ENCODE peak calls at places on chromosomes 7 and 10, in six cellular contexts. A, J, V, W, G and T are unnamed samples. For H3K4me1, the result is how much of the 10 kb centered on the place peaks cover.

GRCh38 chr10:53314856-53315255 is 542.3 kb upstream of the MBL2 start:
- DNase-seq in A (no peak), J (no peak), V (no peak), W (no peak), G (peak), T (no peak)

GRCh38 chr10:73969224-73969811 is 28.6 kb upstream of the VCL start:
- DNase-seq in A (no peak), J (no peak), V (no peak), W (no peak), G (no peak), T (no peak)

GRCh38 chr10:130895172-130895571 is 416.3 kb downstream of the TCERG1L start:
- DNase-seq in A (no peak), J (no peak), V (no peak), W (no peak), G (no peak), T (no peak)

GRCh38 chr7:16811555-16811954 is 6.8 kb upstream of the AGR2 start:
- DNase-seq in A (no peak), J (no peak), V (no peak), W (no peak), G (peak), T (no peak)

GRCh38 chr7:34848670-34849069 is 188.6 kb downstream of the DPY19L1 start:
- DNase-seq in A (no peak), J (no peak), V (no peak), W (no peak), G (no peak), T (no peak)

GRCh38 chr10:21849624-21850023 is 153.9 kb downstream of the DNAJC1 start:
- DNase-seq in A (no peak), J (no peak), V (no peak), W (no peak), G (no peak), T (no peak)

GRCh38 chr10:5531558-5532230 is 6.9 kb downstream of the CALML3 start:
- DNase-seq in A (no peak), J (peak), V (peak), W (peak), G (no peak), T (no peak)

GRCh38 chr7:113912881-113913280 is 5.9 kb downstream of the PPP1R3A start:
- DNase-seq in A (no peak), J (no peak), V (no peak), W (no peak), G (no peak), T (no peak)

GRCh38 chr7:85573346-85573745 is 386.5 kb upstream of the SEMA3D start:
- DNase-seq in A (no peak), J (no peak), V (no peak), W (no peak), G (no peak), T (no peak)

GRCh38 chr7:45924283-45924682 is 3.2 kb upstream of the IGFBP3 start:
- DNase-seq in A (no peak), J (no peak), V (no peak), W (no peak), G (peak), T (peak)

GRCh38 chr10:99975942-99976809 is 33.6 kb downstream of the DNMBP start:
- DNase-seq in A (peak), J (no peak), V (no peak), W (no peak), G (peak), T (no peak)

GRCh38 chr7:28217161-28217560 is 36.6 kb upstream of the JAZF1 start:
- DNase-seq in A (no peak), J (no peak), V (no peak), W (no peak), G (no peak), T (no peak)

GRCh38 chr10:14485986-14486385 is 155.3 kb upstream of the FRMD4A start:
- DNase-seq in A (no peak), J (no peak), V (no peak), W (no peak), G (peak), T (no peak)

GRCh38 chr10:89297356-89297755 is 4.5 kb upstream of the IFIT2 start:
- DNase-seq in A (no peak), J (no peak), V (no peak), W (no peak), G (no peak), T (no peak)

GRCh38 chr7:47669178-47669878 is 87.4 kb upstream of the TNS3 start:
- DNase-seq in A (peak), J (peak), V (peak), W (peak), G (peak), T (peak)

GRCh38 chr7:129855935-129856717 is 96.6 kb downstream of the UBE2H start:
- DNase-seq in A (no peak), J (no peak), V (no peak), W (no peak), G (no peak), T (no peak)
- H3K4me1 ChIP-seq in A (half or more), J (half or more), V (under half), W (under half), G (under half), T (under half)

DNA sequence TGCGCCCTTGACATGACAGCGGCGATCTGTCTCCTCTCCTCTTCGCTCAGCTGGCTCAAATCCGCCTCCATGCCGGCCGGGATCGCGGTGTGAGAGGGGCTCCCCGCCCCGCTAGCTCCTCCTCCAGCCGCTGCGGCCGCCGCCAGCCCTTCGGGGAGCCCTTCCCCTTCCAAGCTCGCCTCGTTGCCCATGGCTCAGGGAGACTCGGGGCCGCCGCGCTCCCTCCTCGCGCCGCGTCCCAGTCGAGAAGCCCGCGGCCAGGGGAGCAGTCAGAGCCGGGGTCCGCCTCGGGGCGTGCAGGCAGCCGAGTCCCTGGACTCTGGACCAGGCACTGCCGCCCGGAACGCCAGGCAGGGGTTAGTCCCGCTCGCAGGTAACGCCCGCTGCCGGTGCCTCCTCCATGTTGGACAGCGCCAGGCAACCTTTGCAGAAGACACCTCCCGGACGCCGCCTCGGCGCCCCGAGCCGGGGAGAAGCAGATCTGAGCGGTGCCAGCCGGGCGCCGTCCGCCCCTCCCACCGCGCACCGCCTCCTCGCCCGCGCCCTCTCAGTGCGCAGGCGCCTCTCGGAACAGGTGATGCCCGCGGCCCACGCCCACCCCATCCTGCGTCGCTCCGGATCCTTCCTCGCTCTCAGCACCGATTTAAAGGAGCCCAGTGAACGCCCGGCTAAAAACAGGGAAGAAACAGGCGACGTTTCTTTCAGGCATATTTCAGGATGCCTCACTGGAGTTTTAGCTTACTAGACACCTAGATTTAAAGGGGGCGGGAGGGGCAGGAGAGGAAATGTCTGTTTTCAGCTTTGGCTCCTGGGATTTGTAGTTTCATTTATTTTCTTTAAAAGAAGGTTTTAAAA is at the start of gene PCLO:
- DNase-seq in A (peak), J (peak), V (peak), W (peak), G (peak), T (peak)
- TF ChIP-seq POLR2A in A (no peak), J (no peak), V (no peak), W (peak), G (no peak), T (peak)

GRCh38 chr10:50618624-50619023 is 5.1 kb downstream of the SGMS1 start:
- DNase-seq in A (no peak), J (no peak), V (no peak), W (no peak), G (no peak), T (no peak)
- H3K4me3 ChIP-seq in A (no peak), J (no peak), V (no peak), W (no peak), G (no peak), T (no peak)

GRCh38 chr7:151064454-151064853 is 5.1 kb downstream of the SLC4A2 start:
- DNase-seq in A (no peak), J (no peak), V (no peak), W (no peak), G (no peak), T (no peak)
- H3K4me1 ChIP-seq in A (under half), J (half or more), V (under half), W (under half), G (under half), T (under half)

DNA sequence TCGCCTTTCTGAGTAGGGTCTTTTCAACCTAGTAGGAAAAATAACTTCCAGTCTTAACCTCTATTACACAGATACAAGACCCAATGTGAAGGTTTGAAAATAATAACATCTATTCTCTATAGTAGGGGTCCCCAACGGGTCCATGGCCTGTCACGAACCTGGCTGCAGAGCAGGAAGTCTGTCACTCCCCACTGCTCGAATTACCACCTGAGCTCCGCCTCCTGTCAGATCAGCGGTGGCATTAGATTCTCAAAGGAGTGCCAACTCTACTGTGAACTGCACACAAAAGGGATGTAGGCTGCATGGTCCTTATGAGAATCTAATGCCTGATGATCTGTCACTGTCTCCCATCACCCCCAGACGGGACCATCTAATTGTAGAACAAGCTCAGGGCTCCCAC is 7.4 kb downstream of the YWHAG start:
- DNase-seq in A (no peak), J (no peak), V (no peak), W (no peak), G (no peak), T (no peak)
- TF ChIP-seq POLR2A in A (no peak), J (no peak), V (no peak), W (no peak), G (no peak), T (no peak)

DNA sequence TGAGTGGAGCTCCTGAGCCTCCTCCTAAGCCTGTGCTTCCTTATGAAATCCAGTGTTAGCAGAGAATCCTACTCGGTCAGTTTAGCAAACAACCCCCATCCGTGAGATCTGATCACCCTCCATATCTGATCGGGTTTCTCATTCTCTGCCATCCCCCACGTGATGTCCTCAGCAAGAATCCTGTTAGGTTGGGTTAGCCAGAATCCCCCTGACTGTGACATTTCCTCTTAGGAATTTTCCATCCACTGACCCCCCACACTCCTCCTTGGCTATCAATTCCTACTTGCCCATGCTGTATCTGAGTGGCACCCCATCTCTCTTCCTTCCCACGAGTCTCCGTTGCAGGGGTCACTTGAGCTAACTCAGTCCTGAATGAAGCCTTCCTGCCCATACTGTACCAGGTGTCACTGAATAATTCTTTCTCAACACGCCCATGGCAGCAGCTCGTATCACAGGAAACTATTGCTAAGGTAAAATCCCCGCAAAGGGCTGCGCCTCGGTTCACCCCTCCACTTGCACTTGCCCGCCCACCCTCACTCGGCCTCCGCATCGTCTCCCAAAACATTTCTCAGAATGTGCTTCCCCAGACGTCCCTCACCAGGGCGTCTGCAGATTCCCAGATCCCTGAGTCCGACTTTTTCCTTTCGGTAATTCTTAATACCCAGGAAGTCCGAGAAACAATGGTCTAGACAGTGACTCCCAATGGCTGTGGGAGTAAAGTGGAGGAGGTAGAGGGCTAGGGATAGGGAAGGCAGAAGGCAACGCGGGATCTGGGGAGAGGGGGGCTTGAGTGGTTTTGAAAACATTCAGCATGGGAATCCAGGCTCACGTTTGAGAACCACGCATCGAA is 44.0 kb downstream of the MYOF start:
- DNase-seq in A (no peak), J (no peak), V (no peak), W (no peak), G (peak), T (no peak)
- H3K4me3 ChIP-seq in A (no peak), J (no peak), V (peak), W (no peak), G (no peak), T (no peak)

GRCh38 chr10:17003151-17003550 is 126.5 kb downstream of the CUBN start:
- DNase-seq in A (no peak), J (no peak), V (no peak), W (no peak), G (peak), T (peak)

GRCh38 chr10:17006631-17007161 is 122.9 kb downstream of the CUBN start:
- DNase-seq in A (peak), J (no peak), V (no peak), W (no peak), G (peak), T (peak)

GRCh38 chr10:17003666-17004065 is 125.9 kb downstream of the CUBN start:
- DNase-seq in A (no peak), J (no peak), V (no peak), W (no peak), G (no peak), T (no peak)

GRCh38 chr10:17005621-17006566 is 123.7 kb downstream of the CUBN start:
- DNase-seq in A (no peak), J (no peak), V (no peak), W (no peak), G (no peak), T (no peak)

DNA sequence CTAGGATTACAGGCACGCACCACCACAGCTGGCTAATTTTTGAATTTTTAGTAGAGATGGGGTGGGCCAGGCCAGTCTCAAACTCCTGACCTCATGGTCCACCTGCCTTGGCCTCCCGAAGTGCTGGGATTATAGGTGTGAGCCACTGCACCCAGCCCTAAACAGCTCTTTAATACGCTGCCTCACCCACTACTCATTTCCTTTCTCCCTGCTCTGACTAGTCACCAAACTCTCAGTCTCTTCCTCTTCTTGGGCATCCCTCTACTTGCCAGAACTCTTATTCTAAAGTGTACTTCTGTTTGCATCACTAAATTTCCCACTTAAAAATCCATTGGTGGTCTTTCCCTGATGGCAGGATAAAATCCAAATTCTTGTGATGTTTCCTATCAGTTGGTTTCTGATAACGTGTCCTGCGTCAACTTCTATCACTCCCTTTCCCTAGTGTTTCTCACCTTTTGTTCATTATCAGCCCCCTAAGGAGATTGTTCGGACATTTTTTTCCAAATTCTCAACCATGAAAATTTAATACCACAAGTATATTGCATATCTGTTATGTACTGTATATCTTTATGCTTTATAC is 124.7 kb downstream of the CUBN start:
- DNase-seq in A (no peak), J (no peak), V (no peak), W (no peak), G (no peak), T (no peak)
- H3K4me1 ChIP-seq in A (under half), J (under half), V (under half), W (under half), G (under half), T (under half)